ENCODE peak calls at places on chromosomes 13 and 19, in seven cellular contexts. One of them, this sample, is unnamed.

GRCh38 chr19:3517638-3518037 is 11.5 kb downstream of the FZR1 start:
- DNase-seq in NCI-H524: no peak
- DNase-seq in stimulated activated CD8-positive, alpha-beta memory T cell treated with anti-CD3 and anti-CD28 coated beads, Interleukin-15, amount 100 ng/mL, for 24 hours: no peak
- DNase-seq in progenitor cell of endocrine pancreas: no peak
- DNase-seq in left ventricle myocardium inferior: no peak
- DNase-seq in mucosa of gallbladder: no peak
- DNase-seq in skeletal muscle cell: no peak
- DNase-seq in this sample: no peak

GRCh38 chr19:35673121-35673804 is 6.9 kb downstream of the UPK1A start:
- DNase-seq in skeletal muscle cell: no peak
- DNase-seq in stimulated activated CD8-positive, alpha-beta memory T cell treated with anti-CD3 and anti-CD28 coated beads, Interleukin-15, amount 100 ng/mL, for 24 hours: no peak
- DNase-seq in left ventricle myocardium inferior: peak; percentile 33
- DNase-seq in mucosa of gallbladder: peak; percentile 31
- DNase-seq in progenitor cell of endocrine pancreas: no peak
- DNase-seq in NCI-H524: peak; percentile 13
- DNase-seq in this sample: no peak

GRCh38 chr19:4366666-4367335 is 23.4 kb downstream of the MPND start:
- DNase-seq in left ventricle myocardium inferior: no peak
- DNase-seq in mucosa of gallbladder: no peak
- DNase-seq in skeletal muscle cell: no peak
- DNase-seq in progenitor cell of endocrine pancreas: no peak
- DNase-seq in NCI-H524: no peak
- DNase-seq in stimulated activated CD8-positive, alpha-beta memory T cell treated with anti-CD3 and anti-CD28 coated beads, Interleukin-15, amount 100 ng/mL, for 24 hours: no peak
- DNase-seq in this sample: no peak

GRCh38 chr13:24083722-24084421 is 76.6 kb upstream of the SPATA13 start:
- DNase-seq in progenitor cell of endocrine pancreas: no peak
- DNase-seq in stimulated activated CD8-positive, alpha-beta memory T cell treated with anti-CD3 and anti-CD28 coated beads, Interleukin-15, amount 100 ng/mL, for 24 hours: no peak
- DNase-seq in skeletal muscle cell: no peak
- DNase-seq in mucosa of gallbladder: no peak
- DNase-seq in left ventricle myocardium inferior: no peak
- DNase-seq in NCI-H524: peak; percentile 82
- DNase-seq in this sample: no peak

GRCh38 chr13:103351035-103351828 is 285.0 kb upstream of the SLC10A2 start:
- DNase-seq in progenitor cell of endocrine pancreas: no peak
- DNase-seq in skeletal muscle cell: peak; percentile 51
- DNase-seq in NCI-H524: no peak
- DNase-seq in stimulated activated CD8-positive, alpha-beta memory T cell treated with anti-CD3 and anti-CD28 coated beads, Interleukin-15, amount 100 ng/mL, for 24 hours: no peak
- DNase-seq in left ventricle myocardium inferior: peak; percentile 26
- DNase-seq in mucosa of gallbladder: no peak
- DNase-seq in this sample: no peak

GRCh38 chr13:35549481-35549880 is 73.0 kb upstream of the MAB21L1 start:
- DNase-seq in progenitor cell of endocrine pancreas: no peak
- DNase-seq in stimulated activated CD8-positive, alpha-beta memory T cell treated with anti-CD3 and anti-CD28 coated beads, Interleukin-15, amount 100 ng/mL, for 24 hours: no peak
- DNase-seq in left ventricle myocardium inferior: no peak
- DNase-seq in mucosa of gallbladder: no peak
- DNase-seq in skeletal muscle cell: peak; percentile 54
- DNase-seq in NCI-H524: no peak
- DNase-seq in this sample: no peak

GRCh38 chr19:35937345-35938281 is 1.4 kb downstream of the LRFN3 start:
- DNase-seq in NCI-H524: no peak
- DNase-seq in mucosa of gallbladder: no peak
- DNase-seq in stimulated activated CD8-positive, alpha-beta memory T cell treated with anti-CD3 and anti-CD28 coated beads, Interleukin-15, amount 100 ng/mL, for 24 hours: no peak
- DNase-seq in skeletal muscle cell: no peak
- DNase-seq in progenitor cell of endocrine pancreas: no peak
- DNase-seq in left ventricle myocardium inferior: no peak
- DNase-seq in this sample: no peak

GRCh38 chr19:41575998-41576397 is at the start of gene CEACAM21:
- DNase-seq in stimulated activated CD8-positive, alpha-beta memory T cell treated with anti-CD3 and anti-CD28 coated beads, Interleukin-15, amount 100 ng/mL, for 24 hours: no peak
- DNase-seq in NCI-H524: no peak
- DNase-seq in skeletal muscle cell: no peak
- DNase-seq in left ventricle myocardium inferior: peak; percentile 52
- DNase-seq in mucosa of gallbladder: peak; percentile 49
- DNase-seq in progenitor cell of endocrine pancreas: no peak
- DNase-seq in this sample: no peak

GRCh38 chr13:68988176-68988575 is 1119.5 kb upstream of the ATXN8OS start:
- DNase-seq in left ventricle myocardium inferior: no peak
- DNase-seq in mucosa of gallbladder: no peak
- DNase-seq in stimulated activated CD8-positive, alpha-beta memory T cell treated with anti-CD3 and anti-CD28 coated beads, Interleukin-15, amount 100 ng/mL, for 24 hours: no peak
- DNase-seq in NCI-H524: no peak
- DNase-seq in skeletal muscle cell: no peak
- DNase-seq in progenitor cell of endocrine pancreas: no peak
- DNase-seq in this sample: no peak

This sample was measured in suprapubic skin.